ENCODE peak calls at places on chromosomes 3 and 15, in eight cellular contexts. U is ovary, L is A549, V is mesenchymal stem cell, H is SJSA1, J is mammary epithelial cell, A is Peyer's patch, T is spleen. N is an unnamed sample.

GRCh38 chr3:197083486-197083885 is 53.9 kb upstream of the MELTF start:
- DNase-seq in U (no peak), L (peak), V (peak), H (no peak), J (peak), A (no peak), T (no peak), N (no peak)

GRCh38 chr3:184361532-184361931 is at the start of the genes CLCN2 and POLR2H:
- DNase-seq in U (peak), L (no peak), V (peak), H (no peak), J (peak), A (peak), T (no peak), N (peak)

GRCh38 chr3:72141264-72141663 is 356.3 kb upstream of the PROK2 start:
- DNase-seq in U (no peak), L (no peak), V (no peak), H (no peak), J (no peak), A (no peak), T (no peak), N (peak)

GRCh38 chr3:17160597-17160996 is 275.8 kb downstream of the PLCL2 start:
- DNase-seq in U (no peak), L (no peak), V (no peak), H (no peak), J (no peak), A (no peak), T (no peak), N (no peak)

GRCh38 chr3:172530566-172530965 is 7.3 kb upstream of the TNFSF10 start:
- DNase-seq in U (no peak), L (no peak), V (peak), H (no peak), J (no peak), A (no peak), T (no peak), N (no peak)

GRCh38 chr3:86969500-86970189 is 21.3 kb downstream of the VGLL3 start:
- DNase-seq in U (peak), L (no peak), V (peak), H (peak), J (peak), A (no peak), T (no peak), N (peak)

GRCh38 chr3:39102504-39103323 is 4.7 kb downstream of the GORASP1 start:
- DNase-seq in U (no peak), L (no peak), V (no peak), H (no peak), J (no peak), A (no peak), T (no peak), N (no peak)

GRCh38 chr3:39192490-39193092 is at the start of gene XIRP1:
- DNase-seq in U (no peak), L (no peak), V (peak), H (no peak), J (no peak), A (no peak), T (no peak), N (no peak)

GRCh38 chr15:56732135-56732880 is 1.0 kb downstream of the ZNF280D start:
- DNase-seq in U (no peak), L (peak), V (peak), H (no peak), J (peak), A (no peak), T (no peak), N (peak)

GRCh38 chr3:130515755-130516154 is 1.2 kb upstream of the COL6A6 start:
- DNase-seq in U (no peak), L (no peak), V (no peak), H (no peak), J (no peak), A (no peak), T (no peak), N (no peak)

GRCh38 chr15:40928975-40929729 is at the start of gene DLL4:
- DNase-seq in U (peak), L (peak), V (peak), H (no peak), J (peak), A (no peak), T (peak), N (peak)

GRCh38 chr3:149120051-149120972 is 9.1 kb upstream of the HPS3 start:
- DNase-seq in U (no peak), L (peak), V (peak), H (no peak), J (peak), A (no peak), T (no peak), N (no peak)

GRCh38 chr3:18389108-18389733 is 35.9 kb downstream of the SATB1 start:
- DNase-seq in U (no peak), L (no peak), V (peak), H (no peak), J (peak), A (no peak), T (no peak), N (peak)

GRCh38 chr3:58793938-58794337 is 127.4 kb upstream of the FAM3D start:
- DNase-seq in U (no peak), L (no peak), V (no peak), H (no peak), J (no peak), A (no peak), T (no peak), N (no peak)

GRCh38 chr3:139111392-139112229 is 66.9 kb upstream of the PRR23C start:
- DNase-seq in U (peak), L (peak), V (peak), H (peak), J (peak), A (peak), T (no peak), N (peak)

GRCh38 chr3:195274259-195274966 is 3.5 kb upstream of the XXYLT1 start:
- DNase-seq in U (no peak), L (no peak), V (no peak), H (no peak), J (no peak), A (no peak), T (no peak), N (no peak)

GRCh38 chr3:13656584-13657301 is 107.8 kb downstream of the FBLN2 start:
- DNase-seq in U (no peak), L (no peak), V (no peak), H (no peak), J (no peak), A (no peak), T (no peak), N (no peak)

GRCh38 chr3:51675201-51675611 is 4.2 kb downstream of the TEX264 start:
- DNase-seq in U (no peak), L (no peak), V (no peak), H (no peak), J (peak), A (no peak), T (no peak), N (no peak)

GRCh38 chr3:194315088-194315964 is 35.8 kb downstream of the CPN2 start:
- DNase-seq in U (peak), L (peak), V (peak), H (peak), J (peak), A (peak), T (peak), N (peak)

GRCh38 chr3:115855911-115856310 is 232.6 kb downstream of the GAP43 start:
- DNase-seq in U (no peak), L (no peak), V (peak), H (no peak), J (no peak), A (no peak), T (no peak), N (no peak)

GRCh38 chr3:151044706-151045105 is 40.8 kb upstream of the MED12L start:
- DNase-seq in U (no peak), L (no peak), V (peak), H (no peak), J (peak), A (no peak), T (no peak), N (no peak)

GRCh38 chr3:126358038-126358815 is 1.0 kb upstream of the KLF15 start:
- DNase-seq in U (no peak), L (no peak), V (peak), H (no peak), J (no peak), A (no peak), T (peak), N (no peak)

GRCh38 chr3:178295257-178295912 is 240.9 kb upstream of the KCNMB2 start:
- DNase-seq in U (peak), L (no peak), V (no peak), H (no peak), J (no peak), A (no peak), T (no peak), N (no peak)

GRCh38 chr3:24110051-24110450 is 165.0 kb downstream of the NR1D2 start:
- DNase-seq in U (no peak), L (no peak), V (no peak), H (no peak), J (no peak), A (no peak), T (no peak), N (no peak)

GRCh38 chr3:184737641-184738518 is 26.0 kb upstream of the MAGEF1 start:
- DNase-seq in U (no peak), L (no peak), V (peak), H (no peak), J (peak), A (no peak), T (peak), N (no peak)

GRCh38 chr3:186653079-186653710 is 12.6 kb upstream of the HRG start:
- DNase-seq in U (no peak), L (no peak), V (no peak), H (no peak), J (no peak), A (peak), T (peak), N (no peak)

GRCh38 chr15:71414778-71415177 is 299.5 kb downstream of the THSD4 start:
- DNase-seq in U (no peak), L (no peak), V (no peak), H (no peak), J (no peak), A (no peak), T (no peak), N (no peak)

GRCh38 chr3:56761887-56762605 is 39.7 kb downstream of the ARHGEF3 start:
- DNase-seq in U (no peak), L (no peak), V (peak), H (no peak), J (no peak), A (no peak), T (no peak), N (no peak)

GRCh38 chr3:194521514-194522260 is 34.9 kb upstream of the ATP13A3 start:
- DNase-seq in U (no peak), L (no peak), V (peak), H (no peak), J (peak), A (no peak), T (no peak), N (no peak)

GRCh38 chr15:99306694-99307338 is 55.5 kb downstream of the LRRC28 start:
- DNase-seq in U (no peak), L (no peak), V (peak), H (peak), J (no peak), A (no peak), T (no peak), N (no peak)

GRCh38 chr15:39624806-39625205 is 43.9 kb downstream of the THBS1 start:
- DNase-seq in U (peak), L (no peak), V (peak), H (peak), J (peak), A (peak), T (peak), N (peak)

GRCh38 chr3:163043074-163043473 is 1546.5 kb downstream of the OTOL1 start:
- DNase-seq in U (no peak), L (no peak), V (peak), H (no peak), J (no peak), A (no peak), T (no peak), N (no peak)

GRCh38 chr3:49324768-49325167 is 15.1 kb downstream of the USP4 start:
- DNase-seq in U (no peak), L (no peak), V (no peak), H (no peak), J (no peak), A (no peak), T (no peak), N (no peak)

GRCh38 chr3:178137831-178138230 is 398.4 kb upstream of the KCNMB2 start:
- DNase-seq in U (no peak), L (no peak), V (no peak), H (no peak), J (no peak), A (no peak), T (no peak), N (no peak)

GRCh38 chr3:47850803-47851417 is 48.0 kb downstream of the DHX30 start:
- DNase-seq in U (no peak), L (no peak), V (no peak), H (no peak), J (no peak), A (no peak), T (peak), N (no peak)

GRCh38 chr3:64184621-64185020 is 40.6 kb downstream of the PRICKLE2 start:
- DNase-seq in U (no peak), L (no peak), V (peak), H (no peak), J (peak), A (no peak), T (no peak), N (no peak)

GRCh38 chr15:97961067-97961954 is 808 bp downstream of the ARRDC4 start:
- DNase-seq in U (peak), L (no peak), V (peak), H (no peak), J (peak), A (peak), T (peak), N (no peak)

GRCh38 chr3:112781611-112782010 is 65.1 kb downstream of the CD200R1L start:
- DNase-seq in U (no peak), L (no peak), V (no peak), H (no peak), J (peak), A (no peak), T (no peak), N (no peak)

GRCh38 chr15:52143862-52144261 is 31.3 kb upstream of the BCL2L10 start:
- DNase-seq in U (no peak), L (no peak), V (peak), H (peak), J (peak), A (no peak), T (no peak), N (no peak)

GRCh38 chr15:83835384-83836010 is 181.6 kb downstream of the ADAMTSL3 start:
- DNase-seq in U (no peak), L (no peak), V (no peak), H (no peak), J (no peak), A (no peak), T (no peak), N (no peak)

GRCh38 chr3:127678315-127678599 is 5.5 kb downstream of the ABTB1 start:
- DNase-seq in U (no peak), L (no peak), V (no peak), H (no peak), J (no peak), A (no peak), T (no peak), N (no peak)
- H3K27ac ChIP-seq in U (no peak), L (no peak), V (no peak), H (no peak), J (no peak), A (no peak), T (peak), N (no peak)

GRCh38 chr15:63599401-63600000 is 2.3 kb downstream of the FBXL22 start:
- DNase-seq in U (peak), L (peak), V (peak), H (no peak), J (peak), A (peak), T (peak), N (peak)
- H3K27ac ChIP-seq in U (peak), L (peak), V (no peak), H (no peak), J (peak), A (peak), T (peak), N (peak)

GRCh38 chr3:11186771-11187170 is 32.5 kb downstream of the HRH1 start:
- DNase-seq in U (no peak), L (no peak), V (no peak), H (no peak), J (no peak), A (no peak), T (no peak), N (no peak)

GRCh38 chr3:11187678-11188077 is 33.4 kb downstream of the HRH1 start:
- DNase-seq in U (no peak), L (no peak), V (no peak), H (no peak), J (no peak), A (no peak), T (no peak), N (no peak)

GRCh38 chr3:11186318-11186692 is 32.0 kb downstream of the HRH1 start:
- DNase-seq in U (no peak), L (no peak), V (no peak), H (no peak), J (no peak), A (no peak), T (no peak), N (no peak)

GRCh38 chr3:11185564-11186317 is 31.4 kb downstream of the HRH1 start:
- DNase-seq in U (peak), L (peak), V (peak), H (peak), J (peak), A (no peak), T (no peak), N (no peak)

DNA sequence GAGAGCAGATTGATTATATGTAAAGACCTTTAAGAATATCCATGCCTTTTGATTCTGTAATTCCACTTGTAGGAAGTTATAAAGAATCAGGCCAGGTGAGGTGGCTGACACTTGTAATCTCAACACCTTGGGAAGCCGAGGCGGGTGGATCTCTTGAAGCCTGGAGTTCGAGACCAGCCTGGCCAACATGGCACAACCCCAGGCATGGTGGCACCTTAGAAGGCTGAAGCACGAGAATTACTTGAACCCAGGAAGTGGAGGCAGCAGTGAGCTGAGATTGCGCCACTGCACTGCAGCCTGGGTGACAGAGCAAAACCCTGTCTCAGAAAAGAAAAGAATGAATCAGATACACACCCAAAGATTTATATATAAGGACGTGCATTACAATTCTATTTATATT is 33.9 kb downstream of the HRH1 start:
- DNase-seq in U (no peak), L (no peak), V (no peak), H (no peak), J (no peak), A (no peak), T (no peak), N (no peak)
- H3K27ac ChIP-seq in U (no peak), L (no peak), V (no peak), H (no peak), J (no peak), A (no peak), T (no peak), N (no peak)

DNA sequence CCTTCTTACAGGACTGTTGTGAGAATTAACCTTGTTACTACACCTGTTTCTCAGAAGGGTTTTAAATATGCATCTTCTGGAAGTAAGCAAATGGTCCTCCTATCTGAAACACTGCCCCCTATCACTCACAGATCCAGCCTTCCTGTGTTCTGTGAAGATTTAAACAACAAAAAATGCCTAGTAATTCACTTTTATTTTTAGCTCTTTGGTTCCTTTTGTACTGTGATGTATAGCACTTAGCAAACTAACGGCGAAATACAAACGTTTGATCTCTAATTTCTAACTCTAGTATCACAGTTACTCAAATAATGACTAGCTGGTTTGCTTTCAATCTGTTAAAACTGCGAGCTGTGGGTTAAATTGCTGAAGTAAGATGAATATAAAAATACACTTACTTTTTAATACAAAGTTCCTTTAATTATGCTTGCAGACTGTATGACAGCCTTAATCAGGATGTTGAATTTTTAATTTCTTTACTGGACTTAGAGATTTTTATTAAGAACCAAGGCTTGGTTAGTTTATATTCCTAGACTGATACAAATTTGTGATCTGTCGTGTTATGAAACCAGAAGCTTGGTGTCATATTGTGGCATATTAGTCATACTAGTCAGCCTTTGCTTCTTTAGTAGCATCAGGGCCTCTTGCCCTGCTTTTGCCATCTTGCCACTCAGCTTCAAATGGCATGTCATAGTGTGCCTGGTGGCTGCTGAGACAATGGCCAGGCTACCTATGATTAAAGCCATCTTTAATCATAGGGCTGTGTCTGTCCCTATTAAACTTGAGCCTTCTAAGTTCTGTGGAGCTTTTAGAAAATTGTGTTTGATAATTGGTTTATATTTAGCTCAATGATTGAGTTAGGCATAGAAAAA is 9.2 kb downstream of the EIF3J start:
- DNase-seq in U (no peak), L (no peak), V (peak), H (no peak), J (peak), A (no peak), T (no peak), N (peak)
- H3K27ac ChIP-seq in U (no peak), L (no peak), V (no peak), H (no peak), J (peak), A (no peak), T (no peak), N (peak)

GRCh38 chr15:29056839-29057450 is 171.2 kb downstream of the APBA2 start:
- DNase-seq in U (no peak), L (no peak), V (no peak), H (no peak), J (no peak), A (no peak), T (peak), N (no peak)
- H3K27ac ChIP-seq in U (no peak), L (no peak), V (no peak), H (no peak), J (no peak), A (no peak), T (no peak), N (no peak)